ENCODE peak calls at places on chromosomes 1 and 21, in four cellular contexts. G is activated CD8-positive, alpha-beta memory T cell treated with anti-CD3 and anti-CD28 coated beads, Interleukin-2, amount 10 ng/mL, durations not matched to agents 7 days and 5 days; Z is heart left ventricle; S is upper lobe of right lung. M is an unnamed sample.

GRCh38 chr1:50368179-50369007 is 54.9 kb downstream of the DMRTA2 start:
- ATAC-seq in S (peak), Z (no peak), G (no peak), M (no peak)

GRCh38 chr1:2108213-2108876 is 58.1 kb downstream of the PRKCZ start:
- ATAC-seq in Z (no peak), G (no peak), S (peak), M (no peak)

GRCh38 chr1:232276651-232277050 is 353.3 kb downstream of the SIPA1L2 start:
- ATAC-seq in Z (no peak), S (no peak), G (no peak), M (no peak)

GRCh38 chr1:184476187-184476586 is 89.4 kb downstream of the C1orf21 start:
- ATAC-seq in S (no peak), G (no peak), Z (no peak), M (no peak)

GRCh38 chr1:2908081-2908480 is 106.6 kb upstream of the TTC34 start:
- ATAC-seq in Z (no peak), S (no peak), G (no peak), M (no peak)

GRCh38 chr1:67559222-67559700 is 125.7 kb upstream of the GADD45A start:
- ATAC-seq in Z (peak), S (peak), G (no peak), M (peak)

GRCh38 chr1:154730986-154731489 is 123.1 kb upstream of the ADAR start:
- ATAC-seq in G (no peak), S (no peak), Z (no peak), M (peak)

GRCh38 chr1:40784141-40784770 is 669 bp downstream of the KCNQ4 start:
- ATAC-seq in S (peak), Z (no peak), G (no peak), M (peak)

GRCh38 chr21:31339736-31340135 is 4.3 kb downstream of the TIAM1 start:
- ATAC-seq in Z (no peak), G (no peak), S (peak), M (no peak)

GRCh38 chr1:26582836-26583460 is 53.4 kb downstream of the RPS6KA1 start:
- ATAC-seq in S (peak), Z (no peak), G (peak), M (no peak)

GRCh38 chr1:30892671-30893073 is 15.9 kb downstream of the SDC3 start:
- ATAC-seq in S (no peak), G (no peak), Z (no peak), M (no peak)

GRCh38 chr1:236603896-236604217 is 459 bp downstream of the HEATR1 start:
- ATAC-seq in Z (no peak), G (no peak), S (no peak), M (no peak)

GRCh38 chr1:74237787-74238186 is 2.6 kb downstream of the TNNI3K start:
- ATAC-seq in G (no peak), Z (no peak), S (no peak), M (no peak)

GRCh38 chr1:27152829-27153548 is 1.9 kb downstream of the SLC9A1 start:
- ATAC-seq in G (no peak), Z (no peak), S (no peak), M (no peak)

GRCh38 chr1:19698181-19698580 is 33.5 kb downstream of the HTR6 start:
- ATAC-seq in G (no peak), S (no peak), Z (no peak), M (no peak)

GRCh38 chr1:196607940-196608339 is 300 bp downstream of the KCNT2 start:
- ATAC-seq in G (no peak), Z (no peak), S (peak), M (no peak)

GRCh38 chr1:67710417-67710816 is 25.4 kb downstream of the GADD45A start:
- ATAC-seq in G (no peak), S (no peak), Z (peak), M (no peak)

GRCh38 chr21:30434033-30434631 is 4.1 kb downstream of the KRTAP13-4 start:
- ATAC-seq in S (peak), G (no peak), Z (no peak), M (no peak)

GRCh38 chr1:29984544-29985375 is 738.6 kb downstream of the MATN1 start:
- ATAC-seq in S (peak), Z (no peak), G (no peak), M (peak)

GRCh38 chr1:46543382-46543760 is 8.1 kb downstream of the KNCN start:
- ATAC-seq in G (no peak), S (no peak), Z (no peak), M (no peak)

GRCh38 chr1:48285525-48285924 is 63.0 kb downstream of the SLC5A9 start:
- ATAC-seq in G (no peak), Z (no peak), S (peak), M (no peak)

GRCh38 chr1:229539868-229540506 is 18.5 kb downstream of the ABCB10 start:
- ATAC-seq in S (no peak), G (no peak), Z (no peak), M (no peak)

GRCh38 chr1:230875370-230875769 is 7.0 kb upstream of the C1orf198 start:
- ATAC-seq in G (no peak), S (no peak), Z (no peak), M (no peak)

GRCh38 chr1:224502459-224503160 is 68.0 kb upstream of the WDR26 start:
- ATAC-seq in G (no peak), Z (no peak), S (peak), M (peak)

GRCh38 chr1:78839704-78840277 is 166.7 kb downstream of the ADGRL4 start:
- ATAC-seq in Z (no peak), G (no peak), S (peak), M (no peak)

GRCh38 chr1:4678318-4678717 is 23.9 kb downstream of the AJAP1 start:
- ATAC-seq in G (no peak), Z (no peak), S (no peak), M (no peak)

M was measured in gastroesophageal sphincter.